ENCODE peak calls at places on chromosome 13, in six cellular contexts. E, G, U, K, B and F are unnamed samples.

GRCh38 chr13:102344410-102344809 is 57.4 kb downstream of the FGF14 start:
- DNase-seq in E (no peak), G (no peak), U (no peak), K (no peak), B (no peak), F (no peak)

GRCh38 chr13:66200555-66200954 is 1029.6 kb downstream of the PCDH9 start:
- DNase-seq in E (no peak), G (no peak), U (no peak), K (peak), B (no peak), F (no peak)

GRCh38 chr13:114035583-114036501 is 62.0 kb upstream of the C13orf46 start:
- DNase-seq in E (no peak), G (no peak), U (no peak), K (peak), B (peak), F (no peak)

GRCh38 chr13:45838171-45838745 is 13.3 kb downstream of the SIAH3 start:
- DNase-seq in E (no peak), G (no peak), U (no peak), K (no peak), B (no peak), F (no peak)

GRCh38 chr13:33194820-33195692 is 90.5 kb downstream of the STARD13 start:
- DNase-seq in E (peak), G (peak), U (peak), K (peak), B (peak), F (peak)

GRCh38 chr13:67318398-67318797 is 88.3 kb upstream of the PCDH9 start:
- DNase-seq in E (no peak), G (no peak), U (no peak), K (peak), B (no peak), F (no peak)

GRCh38 chr13:70755411-70755810 is 647.2 kb upstream of the KLHL1 start:
- DNase-seq in E (no peak), G (no peak), U (no peak), K (no peak), B (no peak), F (no peak)

GRCh38 chr13:52010890-52011689 is at the start of gene ATP7B:
- DNase-seq in E (peak), G (peak), U (no peak), K (no peak), B (no peak), F (no peak)

GRCh38 chr13:81872581-81872980 is 1531.7 kb upstream of the SPRY2 start:
- DNase-seq in E (peak), G (no peak), U (no peak), K (peak), B (no peak), F (no peak)

GRCh38 chr13:21233086-21233485 is 56.6 kb downstream of the MRPL57 start:
- DNase-seq in E (no peak), G (no peak), U (no peak), K (no peak), B (no peak), F (no peak)
- H3K4me3 ChIP-seq in E (no peak), G (no peak), U (no peak), K (no peak), B (peak), F (no peak)

DNA sequence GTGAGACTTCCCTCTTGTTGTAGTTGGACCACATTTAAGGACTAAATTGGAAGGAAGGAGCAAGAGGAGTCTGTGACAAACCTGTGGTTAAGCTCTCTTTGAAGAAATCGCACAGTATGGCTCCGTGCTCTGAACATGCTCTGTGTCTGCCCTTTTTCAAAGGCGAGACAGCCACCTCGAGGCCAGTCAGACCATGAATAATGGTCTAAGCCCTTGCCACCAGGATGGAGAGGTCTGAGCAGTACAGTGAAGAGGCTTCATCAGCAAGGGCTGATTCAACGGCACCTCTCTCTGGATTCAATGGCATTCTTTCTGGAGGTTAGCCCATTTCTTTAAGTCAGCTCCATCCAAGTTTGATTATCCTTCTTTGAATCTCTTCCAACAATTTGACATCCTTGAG is 30.9 kb downstream of the FAM216B start:
- DNase-seq in E (peak), G (no peak), U (no peak), K (peak), B (no peak), F (no peak)
- TF ChIP-seq CTCF in E (no peak), G (no peak), U (no peak), K (no peak), B (no peak), F (no peak)

GRCh38 chr13:40113644-40114304 is 458.3 kb downstream of the COG6 start:
- DNase-seq in E (no peak), G (no peak), U (no peak), K (peak), B (peak), F (no peak)

GRCh38 chr13:40115456-40115855 is 460.0 kb downstream of the COG6 start:
- DNase-seq in E (no peak), G (no peak), U (no peak), K (peak), B (no peak), F (no peak)

GRCh38 chr13:40118337-40118736 is 462.9 kb downstream of the COG6 start:
- DNase-seq in E (no peak), G (no peak), U (no peak), K (no peak), B (no peak), F (no peak)

GRCh38 chr13:40114305-40114896 is 458.9 kb downstream of the COG6 start:
- DNase-seq in E (no peak), G (no peak), U (no peak), K (no peak), B (no peak), F (no peak)

GRCh38 chr13:40116008-40116407 is 460.5 kb downstream of the COG6 start:
- DNase-seq in E (peak), G (peak), U (no peak), K (peak), B (peak), F (no peak)
- H3K4me3 ChIP-seq in E (no peak), G (no peak), U (no peak), K (no peak), B (no peak), F (no peak)

GRCh38 chr13:29491248-29491647 is 104.2 kb downstream of the SLC7A1 start:
- DNase-seq in E (no peak), G (no peak), U (no peak), K (no peak), B (no peak), F (no peak)
- TF ChIP-seq CTCF in E (no peak), G (no peak), U (no peak), K (no peak), B (no peak), F (no peak)